ENCODE peak calls at places on chromosomes 6 and 20, in eight cellular contexts. B is neural crest cell, F is endothelial cell, J is COR-L47, Q is HCT116, K is H7, V is lower lobe of right lung, W is M059J. S is an unnamed sample.

GRCh38 chr20:37907677-37908397 is 4.9 kb downstream of the VSTM2L start:
- DNase-seq in V (no peak), W (peak), Q (no peak), F (no peak), K (peak), B (peak), J (peak), S (peak)

GRCh38 chr20:760751-761417 is 7.4 kb downstream of the SLC52A3 start:
- DNase-seq in B (peak), F (peak), V (peak), K (peak), Q (peak), J (no peak), W (no peak), S (no peak)

GRCh38 chr6:125274935-125275334 is 26.8 kb downstream of the HDDC2 start:
- DNase-seq in Q (no peak), B (no peak), K (no peak), W (no peak), J (no peak), V (no peak), F (no peak), S (no peak)

GRCh38 chr20:31981784-31982183 is 13.8 kb downstream of the XKR7 start:
- DNase-seq in B (no peak), V (no peak), F (no peak), K (no peak), Q (no peak), W (no peak), J (no peak), S (no peak)

GRCh38 chr6:37225350-37226169 is 32.0 kb upstream of the TBC1D22B start:
- DNase-seq in K (no peak), B (no peak), Q (no peak), F (no peak), J (no peak), V (no peak), W (no peak), S (no peak)

GRCh38 chr6:14775528-14775927 is 470.3 kb upstream of the JARID2 start:
- DNase-seq in J (peak), B (no peak), F (no peak), K (no peak), V (no peak), W (no peak), Q (no peak), S (no peak)

GRCh38 chr20:38723982-38724602 is at the start of gene SLC32A1:
- DNase-seq in Q (no peak), J (peak), B (no peak), V (no peak), W (no peak), K (peak), F (peak), S (no peak)

GRCh38 chr20:3723284-3723683 is 9.2 kb upstream of the HSPA12B start:
- DNase-seq in K (no peak), J (no peak), W (no peak), B (no peak), Q (no peak), F (no peak), V (no peak), S (no peak)

GRCh38 chr6:154414021-154414813 is 57.6 kb upstream of the IPCEF1 start:
- DNase-seq in J (no peak), V (no peak), W (peak), B (no peak), Q (no peak), F (no peak), K (no peak), S (no peak)

GRCh38 chr20:17505664-17506517 is 25.3 kb downstream of the BFSP1 start:
- DNase-seq in J (no peak), W (peak), V (peak), F (no peak), Q (no peak), B (no peak), K (no peak), S (no peak)

GRCh38 chr6:97294451-97294850 is 11.4 kb upstream of the MMS22L start:
- DNase-seq in J (no peak), Q (no peak), K (peak), B (no peak), F (no peak), V (no peak), W (peak), S (no peak)

GRCh38 chr6:42923656-42924055 is 5.6 kb upstream of the CNPY3 start:
- DNase-seq in V (no peak), F (no peak), K (peak), Q (no peak), J (no peak), W (no peak), B (no peak), S (no peak)

GRCh38 chr20:43916073-43916874 is 1.6 kb downstream of the TOX2 start:
- DNase-seq in J (no peak), W (peak), B (no peak), K (peak), Q (no peak), V (no peak), F (peak), S (no peak)

GRCh38 chr6:37137881-37138568 is 31.9 kb upstream of the PIM1 start:
- DNase-seq in F (peak), B (no peak), W (peak), V (no peak), J (no peak), Q (no peak), K (peak), S (no peak)

GRCh38 chr20:16209826-16210365 is 363.4 kb downstream of the KIF16B start:
- DNase-seq in J (no peak), K (no peak), F (no peak), V (no peak), B (no peak), Q (no peak), W (no peak), S (no peak)

GRCh38 chr6:17589402-17590116 is 10.5 kb upstream of the FAM8A1 start:
- DNase-seq in K (no peak), Q (peak), F (no peak), B (no peak), J (no peak), W (peak), V (no peak), S (no peak)

GRCh38 chr6:100612101-100612500 is 147.4 kb upstream of the SIM1 start:
- DNase-seq in K (no peak), W (no peak), Q (no peak), V (no peak), J (no peak), F (no peak), B (no peak), S (no peak)

GRCh38 chr6:41676406-41676805 is 38.1 kb downstream of the MDFI start:
- DNase-seq in W (no peak), V (no peak), B (no peak), F (no peak), J (no peak), K (no peak), Q (no peak), S (no peak)

GRCh38 chr6:168243812-168244376 is 75.7 kb downstream of the DACT2 start:
- DNase-seq in K (no peak), B (no peak), F (no peak), Q (no peak), W (no peak), V (no peak), J (no peak), S (no peak)

GRCh38 chr6:122651604-122652003 is 41.4 kb downstream of the PKIB start:
- DNase-seq in J (no peak), W (no peak), K (no peak), B (no peak), F (no peak), V (no peak), Q (no peak), S (no peak)

GRCh38 chr20:62065669-62066338 is at the start of gene TAF4:
- DNase-seq in W (peak), F (peak), K (peak), Q (no peak), J (peak), B (peak), V (peak), S (peak)

GRCh38 chr20:38021373-38021772 is 11.9 kb downstream of the TTI1 start:
- DNase-seq in Q (no peak), W (peak), V (no peak), K (no peak), F (no peak), J (no peak), B (no peak), S (no peak)

GRCh38 chr6:52423971-52424381 is 3.8 kb downstream of the EFHC1 start:
- DNase-seq in Q (no peak), K (no peak), W (peak), V (no peak), F (no peak), B (no peak), J (no peak), S (no peak)

GRCh38 chr6:15473741-15474161 is 189.1 kb downstream of the DTNBP1 start:
- DNase-seq in V (no peak), W (peak), F (no peak), B (no peak), Q (no peak), K (no peak), J (no peak), S (no peak)

GRCh38 chr6:30361661-30362060 is 16.7 kb downstream of the RPP21 start:
- DNase-seq in Q (no peak), K (no peak), W (no peak), J (no peak), F (no peak), B (no peak), V (no peak), S (no peak)

GRCh38 chr6:16563628-16564240 is 197.5 kb downstream of the ATXN1 start:
- DNase-seq in J (no peak), F (no peak), Q (no peak), W (no peak), K (no peak), B (no peak), V (no peak), S (no peak)

GRCh38 chr6:158027590-158028285 is 46.1 kb downstream of the SYNJ2 start:
- DNase-seq in V (peak), Q (no peak), F (no peak), W (no peak), J (no peak), B (no peak), K (no peak), S (no peak)

GRCh38 chr6:17281497-17282481 is 628 bp downstream of the RBM24 start:
- DNase-seq in K (peak), F (peak), B (peak), W (peak), Q (no peak), V (no peak), J (no peak), S (no peak)

GRCh38 chr6:106800379-106800778 is 171.0 kb downstream of the QRSL1 start:
- DNase-seq in J (no peak), K (no peak), W (no peak), V (no peak), B (no peak), F (no peak), Q (no peak), S (no peak)

GRCh38 chr20:49712918-49713778 is 530 bp downstream of the B4GALT5 start:
- DNase-seq in K (peak), W (peak), V (peak), B (peak), Q (no peak), J (peak), F (peak), S (no peak)

GRCh38 chr6:155264704-155265320 is 999 bp downstream of the CLDN20 start:
- DNase-seq in Q (no peak), W (no peak), F (no peak), K (no peak), V (no peak), J (no peak), B (no peak), S (no peak)

GRCh38 chr6:37308084-37308817 is 45.5 kb upstream of the RNF8 start:
- DNase-seq in B (no peak), Q (no peak), W (peak), K (no peak), V (no peak), F (no peak), J (peak), S (peak)

GRCh38 chr20:2626853-2627541 is 25.4 kb upstream of the NOP56 start:
- DNase-seq in K (no peak), B (no peak), W (peak), V (peak), Q (peak), J (no peak), F (no peak), S (no peak)

GRCh38 chr6:40378071-40378724 is 209.0 kb downstream of the LRFN2 start:
- DNase-seq in F (no peak), V (no peak), B (no peak), J (no peak), K (no peak), Q (no peak), W (no peak), S (no peak)

GRCh38 chr20:41615110-41615509 is 3.1 kb downstream of the CHD6 start:
- DNase-seq in K (no peak), V (no peak), J (no peak), F (no peak), B (no peak), Q (no peak), W (no peak), S (no peak)

GRCh38 chr6:135869857-135870256 is 18.4 kb downstream of the PDE7B start:
- DNase-seq in B (no peak), F (no peak), W (no peak), V (no peak), J (no peak), Q (no peak), K (no peak), S (no peak)

GRCh38 chr6:52786249-52786956 is 17.2 kb downstream of the GSTA1 start:
- DNase-seq in Q (no peak), B (no peak), K (no peak), V (no peak), W (no peak), F (no peak), J (no peak), S (no peak)